ENCODE peak calls at places on chromosomes 16 and 17, in seven cellular contexts. T is endothelial cell; W is H9; L is coronary artery; V is astrocyte of the spinal cord; O is Calu3; M is CD8-positive, alpha-beta T cell. F is an unnamed sample.

GRCh38 chr16:65327346-65327745 is 205.5 kb upstream of the CDH11 start:
- DNase-seq in T (no peak), W (no peak), L (no peak), V (no peak), O (no peak), M (no peak), F (no peak)

GRCh38 chr17:67027031-67027628 is 17.2 kb upstream of the CACNG1 start:
- DNase-seq in T (no peak), W (no peak), L (no peak), V (no peak), O (peak), M (no peak), F (no peak)

GRCh38 chr17:21689604-21690003 is 2.7 kb upstream of the KCNJ18 start:
- DNase-seq in T (no peak), W (no peak), L (no peak), V (peak), O (no peak), M (no peak), F (no peak)

GRCh38 chr17:60416368-60416925 is 5.8 kb upstream of the CHCT1 start:
- DNase-seq in T (no peak), W (no peak), L (no peak), V (no peak), O (no peak), M (no peak), F (no peak)

GRCh38 chr16:28898266-28898665 is 20.0 kb downstream of the ATP2A1 start:
- DNase-seq in T (no peak), W (no peak), L (no peak), V (no peak), O (no peak), M (no peak), F (no peak)

GRCh38 chr17:71237903-71238538 is 882.8 kb upstream of the SOX9 start:
- DNase-seq in T (no peak), W (no peak), L (no peak), V (peak), O (no peak), M (no peak), F (no peak)

GRCh38 chr16:56866955-56867830 is 2.2 kb downstream of the SLC12A3 start:
- DNase-seq in T (peak), W (no peak), L (no peak), V (peak), O (peak), M (peak), F (no peak)

GRCh38 chr16:58020628-58021521 is 4.7 kb upstream of the MMP15 start:
- DNase-seq in T (peak), W (no peak), L (no peak), V (peak), O (peak), M (peak), F (no peak)

GRCh38 chr17:50721194-50722010 is 2.0 kb downstream of the LUC7L3 start:
- DNase-seq in T (no peak), W (no peak), L (no peak), V (no peak), O (no peak), M (no peak), F (no peak)

GRCh38 chr16:56711862-56712261 is 18.1 kb upstream of the NUP93 start:
- DNase-seq in T (no peak), W (no peak), L (no peak), V (no peak), O (no peak), M (no peak), F (no peak)

GRCh38 chr16:29316673-29317237 is 89.8 kb downstream of the NPIPB11 start:
- DNase-seq in T (no peak), W (no peak), L (no peak), V (no peak), O (no peak), M (no peak), F (no peak)

GRCh38 chr17:43338886-43339516 is 59.8 kb upstream of the ARL4D start:
- DNase-seq in T (peak), W (peak), L (no peak), V (peak), O (peak), M (peak), F (peak)

GRCh38 chr16:11580451-11581086 is 6.2 kb downstream of the LITAF start:
- DNase-seq in T (no peak), W (no peak), L (no peak), V (no peak), O (no peak), M (no peak), F (no peak)

GRCh38 chr16:71350821-71351557 is 7.5 kb upstream of the CALB2 start:
- DNase-seq in T (no peak), W (peak), L (peak), V (no peak), O (no peak), M (no peak), F (no peak)

GRCh38 chr17:50841949-50842354 is 6.6 kb downstream of the WFIKKN2 start:
- DNase-seq in T (peak), W (peak), L (no peak), V (peak), O (peak), M (peak), F (no peak)

GRCh38 chr16:825298-826061 is 24.9 kb upstream of the GNG13 start:
- DNase-seq in T (no peak), W (no peak), L (no peak), V (no peak), O (no peak), M (no peak), F (no peak)

GRCh38 chr17:44607836-44608690 is 48.2 kb upstream of the MEIOC start:
- DNase-seq in T (no peak), W (peak), L (no peak), V (peak), O (no peak), M (no peak), F (no peak)

GRCh38 chr16:46899443-46900143 is 15.4 kb downstream of the GPT2 start:
- DNase-seq in T (no peak), W (no peak), L (no peak), V (no peak), O (no peak), M (no peak), F (no peak)

GRCh38 chr17:353213-353837 is 718 bp upstream of the RPH3AL start:
- DNase-seq in T (no peak), W (no peak), L (no peak), V (peak), O (no peak), M (no peak), F (no peak)

GRCh38 chr17:77723071-77723908 is 235.2 kb upstream of the TNRC6C start:
- DNase-seq in T (no peak), W (peak), L (peak), V (no peak), O (no peak), M (no peak), F (no peak)

GRCh38 chr17:16108386-16108785 is 106.9 kb downstream of the NCOR1 start:
- DNase-seq in T (no peak), W (no peak), L (no peak), V (no peak), O (no peak), M (no peak), F (no peak)

GRCh38 chr17:47663997-47664941 is 14.6 kb downstream of the KPNB1 start:
- DNase-seq in T (peak), W (peak), L (no peak), V (peak), O (peak), M (peak), F (no peak)

GRCh38 chr17:164536-165235 is 16.8 kb downstream of the DOC2B start:
- DNase-seq in T (peak), W (peak), L (no peak), V (peak), O (peak), M (peak), F (no peak)

GRCh38 chr17:688100-688989 is 26.3 kb downstream of the VPS53 start:
- DNase-seq in T (peak), W (no peak), L (no peak), V (peak), O (no peak), M (no peak), F (no peak)

GRCh38 chr17:18248300-18248731 is 10.2 kb downstream of the FLII start:
- DNase-seq in T (peak), W (peak), L (no peak), V (peak), O (peak), M (peak), F (peak)

GRCh38 chr16:85445779-85446222 is 167.3 kb upstream of the GSE1 start:
- DNase-seq in T (no peak), W (no peak), L (no peak), V (no peak), O (no peak), M (no peak), F (no peak)

GRCh38 chr16:67673712-67674580 is 7.3 kb downstream of the C16orf86 start:
- DNase-seq in T (peak), W (no peak), L (peak), V (no peak), O (peak), M (no peak), F (no peak)

GRCh38 chr17:62912363-62912762 is 53.7 kb upstream of the TANC2 start:
- DNase-seq in T (no peak), W (no peak), L (no peak), V (no peak), O (no peak), M (no peak), F (no peak)

GRCh38 chr17:34614698-34615097 is 35.3 kb downstream of the TMEM132E start:
- DNase-seq in T (no peak), W (no peak), L (no peak), V (no peak), O (no peak), M (no peak), F (no peak)

GRCh38 chr16:1296688-1297412 is 12.6 kb upstream of the UBE2I start:
- DNase-seq in T (no peak), W (no peak), L (no peak), V (no peak), O (peak), M (no peak), F (no peak)

GRCh38 chr17:66508896-66509843 is 206.8 kb downstream of the PRKCA start:
- DNase-seq in T (no peak), W (no peak), L (no peak), V (peak), O (peak), M (peak), F (no peak)

GRCh38 chr16:85916141-85916890 is 17.4 kb downstream of the IRF8 start:
- DNase-seq in T (no peak), W (no peak), L (no peak), V (no peak), O (peak), M (peak), F (no peak)

GRCh38 chr17:72392056-72393010 is 271.5 kb downstream of the SOX9 start:
- DNase-seq in T (no peak), W (no peak), L (no peak), V (peak), O (no peak), M (no peak), F (no peak)

GRCh38 chr17:17059301-17059890 is 17.1 kb downstream of the MPRIP start:
- DNase-seq in T (no peak), W (peak), L (peak), V (no peak), O (no peak), M (no peak), F (peak)

GRCh38 chr16:31286421-31287032 is 26.8 kb downstream of the ITGAM start:
- DNase-seq in T (no peak), W (no peak), L (no peak), V (no peak), O (no peak), M (no peak), F (no peak)

GRCh38 chr16:12535535-12536411 is 267.9 kb downstream of the CPPED1 start:
- DNase-seq in T (peak), W (peak), L (no peak), V (peak), O (no peak), M (no peak), F (no peak)

GRCh38 chr17:2138768-2139167 is 83.9 kb downstream of the HIC1 start:
- DNase-seq in T (no peak), W (no peak), L (no peak), V (no peak), O (no peak), M (no peak), F (no peak)

GRCh38 chr17:4236456-4236855 is 27.3 kb downstream of the ANKFY1 start:
- DNase-seq in T (no peak), W (no peak), L (no peak), V (no peak), O (no peak), M (no peak), F (no peak)

GRCh38 chr17:62876063-62876462 is 67.9 kb upstream of the MARCHF10 start:
- DNase-seq in T (no peak), W (no peak), L (no peak), V (no peak), O (no peak), M (no peak), F (no peak)

DNA sequence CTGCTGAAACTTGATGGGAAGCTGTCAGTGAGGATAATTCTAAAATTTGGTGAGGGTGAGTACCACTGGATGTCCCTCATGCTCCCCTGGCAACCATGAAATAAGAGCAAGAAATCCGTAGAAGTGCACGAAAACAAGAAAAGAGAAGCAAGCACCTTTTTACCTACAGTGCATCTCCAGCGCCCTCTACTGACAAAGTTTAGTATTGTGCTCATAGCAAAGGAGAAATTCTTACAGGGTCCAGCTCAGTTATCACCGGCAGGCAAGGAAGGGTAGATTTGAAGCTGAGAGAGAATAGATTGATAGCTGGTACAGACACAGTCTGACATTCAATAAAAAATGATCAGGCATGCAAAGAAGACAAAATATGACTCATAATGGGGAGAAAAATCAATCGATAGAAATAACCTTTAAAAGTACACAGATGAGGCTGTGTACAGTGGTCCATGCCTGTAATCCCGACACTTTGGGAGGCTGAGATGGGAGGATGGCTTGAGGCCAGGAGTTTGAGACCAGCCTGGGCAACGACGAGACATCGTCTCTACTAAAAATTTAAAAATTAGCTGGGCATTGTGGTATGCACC is 28.3 kb upstream of the TEX2 start:
- DNase-seq in T (peak), W (no peak), L (no peak), V (no peak), O (peak), M (no peak), F (no peak)
- TF ChIP-seq CTCF in T (peak), W (peak), L (no peak), V (peak), O (no peak), M (no peak), F (no peak)

GRCh38 chr17:73824321-73824720 is 180.1 kb upstream of the SDK2 start:
- DNase-seq in T (no peak), W (no peak), L (no peak), V (no peak), O (no peak), M (no peak), F (no peak)

GRCh38 chr17:73827627-73828241 is 183.5 kb upstream of the SDK2 start:
- DNase-seq in T (no peak), W (peak), L (no peak), V (no peak), O (no peak), M (no peak), F (no peak)

GRCh38 chr17:73823684-73824083 is 179.4 kb upstream of the SDK2 start:
- DNase-seq in T (no peak), W (no peak), L (no peak), V (no peak), O (no peak), M (no peak), F (no peak)

GRCh38 chr17:73826872-73827228 is 182.6 kb upstream of the SDK2 start:
- DNase-seq in T (no peak), W (no peak), L (no peak), V (no peak), O (no peak), M (no peak), F (no peak)

GRCh38 chr17:73826181-73826871 is 182.1 kb upstream of the SDK2 start:
- DNase-seq in T (no peak), W (no peak), L (no peak), V (no peak), O (no peak), M (no peak), F (no peak)
- TF ChIP-seq CTCF in T (no peak), W (no peak), L (no peak), V (no peak), O (no peak), M (no peak), F (no peak)

GRCh38 chr16:61471737-61472136 is 564.5 kb downstream of the CDH8 start:
- DNase-seq in T (no peak), W (no peak), L (no peak), V (no peak), O (no peak), M (no peak), F (no peak)
- TF ChIP-seq CTCF in T (no peak), W (peak), L (no peak), V (no peak), O (no peak), M (no peak), F (no peak)

GRCh38 chr17:41882756-41883155 is 17.5 kb upstream of the KLHL11 start:
- DNase-seq in T (no peak), W (no peak), L (no peak), V (no peak), O (no peak), M (no peak), F (no peak)

GRCh38 chr17:41888332-41888965 is 23.2 kb upstream of the KLHL11 start:
- DNase-seq in T (no peak), W (no peak), L (no peak), V (no peak), O (no peak), M (no peak), F (no peak)

GRCh38 chr17:41880130-41880529 is 14.9 kb upstream of the KLHL11 start:
- DNase-seq in T (no peak), W (no peak), L (no peak), V (no peak), O (no peak), M (no peak), F (no peak)

GRCh38 chr17:41891135-41892065 is 26.2 kb upstream of the KLHL11 start:
- DNase-seq in T (no peak), W (no peak), L (no peak), V (no peak), O (no peak), M (no peak), F (no peak)

GRCh38 chr17:41885733-41886132 is 20.5 kb upstream of the KLHL11 start:
- DNase-seq in T (no peak), W (no peak), L (no peak), V (no peak), O (no peak), M (no peak), F (no peak)
- TF ChIP-seq CTCF in T (no peak), W (peak), L (no peak), V (no peak), O (no peak), M (no peak), F (no peak)

GRCh38 chr17:82858376-82859126 is 18.7 kb upstream of the ZNF750 start:
- DNase-seq in T (no peak), W (no peak), L (no peak), V (no peak), O (peak), M (peak), F (no peak)

GRCh38 chr17:82851381-82851780 is 11.6 kb upstream of the ZNF750 start:
- DNase-seq in T (no peak), W (no peak), L (no peak), V (no peak), O (no peak), M (no peak), F (no peak)

GRCh38 chr17:82849076-82849945 is 9.5 kb upstream of the ZNF750 start:
- DNase-seq in T (no peak), W (no peak), L (no peak), V (no peak), O (no peak), M (no peak), F (no peak)

GRCh38 chr17:82859431-82860403 is 19.9 kb upstream of the ZNF750 start:
- DNase-seq in T (no peak), W (no peak), L (no peak), V (peak), O (peak), M (peak), F (peak)

DNA sequence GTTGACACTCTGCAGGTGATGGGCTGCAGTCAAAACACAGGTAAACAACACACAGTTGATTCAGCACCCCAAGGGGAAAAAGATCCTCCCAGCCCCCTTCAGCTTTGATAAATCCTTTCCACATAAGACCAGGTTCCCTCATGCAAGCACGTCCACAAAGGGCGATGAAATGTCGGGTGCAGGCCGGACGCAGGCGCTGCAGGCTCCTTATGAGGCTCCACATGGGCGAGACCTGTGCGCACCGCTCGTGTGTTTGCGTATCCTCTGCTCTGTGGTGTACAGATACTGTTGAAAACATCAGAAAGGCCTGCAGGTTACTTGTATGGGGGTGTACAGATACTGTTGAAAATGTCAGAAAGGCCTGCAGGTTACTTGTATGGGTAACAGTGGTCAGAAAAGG is 14.4 kb upstream of the ZNF750 start:
- DNase-seq in T (no peak), W (no peak), L (no peak), V (no peak), O (no peak), M (no peak), F (no peak)
- TF ChIP-seq CTCF in T (no peak), W (no peak), L (no peak), V (no peak), O (no peak), M (no peak), F (no peak)

GRCh38 chr17:14815079-14815478 is 450.0 kb downstream of the PMP22 start:
- DNase-seq in T (no peak), W (no peak), L (no peak), V (no peak), O (no peak), M (no peak), F (no peak)

GRCh38 chr17:14818469-14818868 is 446.7 kb downstream of the PMP22 start:
- DNase-seq in T (no peak), W (no peak), L (no peak), V (no peak), O (no peak), M (no peak), F (no peak)

GRCh38 chr17:14808425-14808824 is 456.7 kb downstream of the PMP22 start:
- DNase-seq in T (no peak), W (no peak), L (no peak), V (no peak), O (no peak), M (no peak), F (no peak)

DNA sequence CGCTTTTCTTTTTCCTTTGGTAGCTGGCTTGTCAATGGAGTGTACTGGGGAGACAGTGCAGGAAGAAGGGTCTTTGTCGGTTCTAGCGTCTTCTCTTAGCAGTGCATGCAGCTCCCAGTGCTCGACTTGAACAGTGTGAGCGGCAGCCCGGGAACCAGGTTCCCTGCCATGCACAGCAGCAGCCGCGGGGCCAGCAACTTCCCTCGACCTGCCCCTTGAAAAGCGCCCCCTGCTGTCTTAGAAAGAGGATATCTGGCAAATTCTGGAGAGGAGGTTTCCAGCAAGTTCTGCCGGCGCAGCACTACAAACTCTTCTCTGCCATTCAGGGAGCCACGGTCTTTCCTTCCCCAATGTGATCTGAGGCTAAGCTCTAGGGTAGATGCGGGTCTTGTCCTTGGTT is 451.5 kb downstream of the PMP22 start:
- DNase-seq in T (peak), W (peak), L (no peak), V (no peak), O (no peak), M (no peak), F (no peak)
- TF ChIP-seq CTCF in T (peak), W (peak), L (no peak), V (no peak), O (no peak), M (no peak), F (no peak)

F was measured in activated B cell treated with CpG ODN at 0.5 μM for 24 hours.